ENCODE peak calls at places on chromosomes 3 and 15, in five cellular contexts. P is CD4-positive, alpha-beta memory T cell; W is CD8-positive, alpha-beta memory T cell; K is HCT116; E is GM23248. F is an unnamed sample. For H3K4me1, the result is how much of the 10 kb centered on the place peaks cover.

GRCh38 chr3:99747915-99748314 is 69.7 kb upstream of the CMSS1 start:
- DNase-seq in E (peak), K (peak), W (no peak), P (no peak), F (no peak)

GRCh38 chr3:30747771-30748281 is 141.4 kb downstream of the TGFBR2 start:
- DNase-seq in K (peak), W (no peak), P (no peak), E (peak), F (peak)

GRCh38 chr15:62365795-62366442 is 200.8 kb upstream of the C2CD4B start:
- DNase-seq in P (no peak), W (no peak), E (no peak), K (no peak), F (no peak)

GRCh38 chr3:177585271-177585670 is 388.0 kb upstream of the TBL1XR1 start:
- DNase-seq in K (no peak), W (no peak), P (no peak), E (no peak), F (no peak)

GRCh38 chr15:43268111-43269105 is 1.7 kb upstream of the TGM5 start:
- DNase-seq in K (no peak), W (no peak), P (no peak), E (peak), F (no peak)

GRCh38 chr3:193593666-193594025 is 638 bp downstream of the OPA1 start:
- DNase-seq in W (peak), P (peak), E (peak), K (no peak), F (no peak)

GRCh38 chr3:186760141-186760813 is 23.1 kb upstream of the EIF4A2 start:
- DNase-seq in E (no peak), P (no peak), K (peak), W (no peak), F (no peak)

GRCh38 chr15:70633394-70633793 is 130.0 kb downstream of the UACA start:
- DNase-seq in K (no peak), P (no peak), E (no peak), W (no peak), F (no peak)

GRCh38 chr15:69298697-69299441 is at the start of gene PAQR5:
- DNase-seq in P (no peak), E (peak), W (no peak), K (no peak), F (peak)

GRCh38 chr15:39365161-39365560 is 215.7 kb upstream of the THBS1 start:
- DNase-seq in P (no peak), W (no peak), E (peak), K (no peak), F (no peak)

GRCh38 chr15:92832992-92833438 is 67.1 kb upstream of the CHD2 start:
- DNase-seq in K (no peak), P (no peak), W (no peak), E (peak), F (no peak)
- H3K4me3 ChIP-seq in K (no peak), P (peak), W (no peak), E (peak), F (no peak)

GRCh38 chr15:51181905-51182304 is 87.2 kb upstream of the TNFAIP8L3 start:
- DNase-seq in P (no peak), E (no peak), W (no peak), K (no peak), F (no peak)
- H3K4me1 ChIP-seq in P (under half), E (under half), W (under half), K (under half), F (under half)

DNA sequence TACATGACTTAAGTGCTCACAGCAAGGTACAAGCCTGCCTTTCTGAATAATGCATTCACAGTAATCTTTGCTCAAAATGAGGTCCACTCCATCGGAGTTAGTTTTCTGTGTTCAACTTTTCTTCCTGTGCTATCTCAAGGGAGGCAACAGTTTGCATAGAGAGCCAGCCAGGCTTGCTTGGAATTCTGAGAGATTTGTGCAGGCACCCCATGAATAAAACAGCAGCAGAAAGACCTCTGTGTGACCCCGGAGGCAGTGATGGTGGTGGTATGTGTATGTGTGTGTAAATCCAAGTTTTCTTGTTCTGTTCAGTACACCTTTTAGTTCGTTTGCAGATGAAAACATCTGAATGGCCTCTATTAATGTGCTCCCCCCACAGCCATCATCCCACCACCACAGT is 124.0 kb downstream of the ADAMTS9 start:
- DNase-seq in P (no peak), W (no peak), E (no peak), K (no peak), F (no peak)
- H3K27ac ChIP-seq in P (no peak), W (no peak), E (no peak), K (no peak), F (no peak)

DNA sequence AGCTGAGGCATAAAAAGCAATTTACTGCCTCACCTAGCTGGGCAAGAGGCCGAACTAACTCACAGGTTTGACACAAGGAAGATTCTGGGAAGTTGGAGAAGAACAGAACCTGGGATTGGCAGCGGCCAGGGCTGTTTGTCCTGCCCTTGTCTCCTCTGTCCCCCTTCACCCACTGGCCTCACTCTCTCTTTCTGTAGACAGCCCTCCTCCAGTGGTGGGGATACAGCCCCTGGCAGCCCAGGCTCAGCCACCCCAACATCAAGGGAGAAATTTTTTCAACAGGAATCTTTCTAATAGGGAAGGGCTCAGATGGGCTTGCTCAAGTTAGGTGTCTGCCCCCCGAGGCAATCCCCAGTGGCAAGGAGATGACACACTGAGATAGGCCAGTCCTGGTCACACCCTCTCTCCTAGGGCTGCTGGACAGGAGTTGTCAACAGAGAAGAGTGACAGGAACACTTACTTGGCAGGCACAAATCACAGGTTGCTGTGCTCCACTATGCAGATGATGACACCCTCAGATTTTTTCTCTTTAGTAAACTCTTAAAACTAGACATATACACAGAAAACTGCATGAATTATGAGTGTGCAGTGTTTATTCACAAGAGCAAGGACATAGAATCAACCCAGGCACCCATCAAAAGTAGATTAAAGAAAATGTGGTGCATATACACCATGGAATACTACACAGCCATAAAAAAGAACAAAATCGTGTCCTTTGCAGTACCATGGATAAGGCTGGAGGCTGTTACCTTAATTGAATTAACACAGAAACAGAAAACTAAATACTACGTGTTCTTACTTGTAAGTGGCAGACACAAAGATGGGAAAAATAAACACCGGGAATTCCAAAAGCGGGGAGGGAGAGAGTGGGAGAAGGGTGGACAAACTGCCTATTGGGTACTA is 36.4 kb downstream of the PLA2G4D start:
- DNase-seq in E (no peak), K (no peak), W (no peak), P (no peak), F (no peak)
- H3K4me3 ChIP-seq in E (no peak), K (peak), W (no peak), P (no peak), F (no peak)

F was measured in SJSA1.